ENCODE peak calls at places on chromosomes 4 and X, in five cellular contexts. One of them, this sample, is unnamed.

GRCh38 chr4:147596976-147597375 is 20.2 kb upstream of the TMEM184C start:
- DNase-seq in stimulated activated CD4-positive, alpha-beta T cell treated with anti-CD3 and anti-CD28 coated beads, Interleukin-4, amount 100 ng/mL, for 1 hour: no peak
- DNase-seq in progenitor cell of endocrine pancreas: no peak
- DNase-seq in KBM-7: no peak
- DNase-seq in prostate gland: peak; percentile 49
- DNase-seq in this sample: no peak

GRCh38 chr4:125306533-125306932 is 8.2 kb upstream of the FAT4 start:
- DNase-seq in stimulated activated CD4-positive, alpha-beta T cell treated with anti-CD3 and anti-CD28 coated beads, Interleukin-4, amount 100 ng/mL, for 1 hour: no peak
- DNase-seq in progenitor cell of endocrine pancreas: no peak
- DNase-seq in KBM-7: no peak
- DNase-seq in prostate gland: no peak
- DNase-seq in this sample: no peak

GRCh38 chr4:151263455-151263854 is 13.5 kb upstream of the PRSS48 start:
- DNase-seq in stimulated activated CD4-positive, alpha-beta T cell treated with anti-CD3 and anti-CD28 coated beads, Interleukin-4, amount 100 ng/mL, for 1 hour: no peak
- DNase-seq in progenitor cell of endocrine pancreas: no peak
- DNase-seq in KBM-7: no peak
- DNase-seq in prostate gland: no peak
- DNase-seq in this sample: no peak

GRCh38 chr4:68712207-68712606 is 41.8 kb upstream of the UGT2B15 start:
- DNase-seq in stimulated activated CD4-positive, alpha-beta T cell treated with anti-CD3 and anti-CD28 coated beads, Interleukin-4, amount 100 ng/mL, for 1 hour: no peak
- DNase-seq in progenitor cell of endocrine pancreas: no peak
- DNase-seq in KBM-7: no peak
- DNase-seq in prostate gland: no peak
- DNase-seq in this sample: no peak

GRCh38 chr4:128061566-128062536 is 739 bp downstream of the LARP1B start:
- DNase-seq in stimulated activated CD4-positive, alpha-beta T cell treated with anti-CD3 and anti-CD28 coated beads, Interleukin-4, amount 100 ng/mL, for 1 hour: peak; percentile 65
- DNase-seq in progenitor cell of endocrine pancreas: peak; percentile 53
- DNase-seq in KBM-7: peak; percentile 72
- DNase-seq in prostate gland: peak; percentile 50
- DNase-seq in this sample: peak; percentile 9

GRCh38 chr4:87270144-87270543 is 49.7 kb upstream of the KLHL8 start:
- DNase-seq in stimulated activated CD4-positive, alpha-beta T cell treated with anti-CD3 and anti-CD28 coated beads, Interleukin-4, amount 100 ng/mL, for 1 hour: no peak
- DNase-seq in progenitor cell of endocrine pancreas: no peak
- DNase-seq in KBM-7: peak; percentile 55
- DNase-seq in prostate gland: peak; percentile 24
- DNase-seq in this sample: peak; percentile 5

GRCh38 chr4:99808260-99808857 is 8.3 kb upstream of the DAPP1 start:
- DNase-seq in stimulated activated CD4-positive, alpha-beta T cell treated with anti-CD3 and anti-CD28 coated beads, Interleukin-4, amount 100 ng/mL, for 1 hour: peak; percentile 68
- DNase-seq in progenitor cell of endocrine pancreas: peak; percentile 52
- DNase-seq in KBM-7: peak; percentile 83
- DNase-seq in prostate gland: peak; percentile 23
- DNase-seq in this sample: peak; percentile 8

GRCh38 chr4:73798842-73799241 is 37.6 kb upstream of the CXCL6 start:
- DNase-seq in stimulated activated CD4-positive, alpha-beta T cell treated with anti-CD3 and anti-CD28 coated beads, Interleukin-4, amount 100 ng/mL, for 1 hour: no peak
- DNase-seq in progenitor cell of endocrine pancreas: no peak
- DNase-seq in KBM-7: no peak
- DNase-seq in prostate gland: no peak
- DNase-seq in this sample: no peak

GRCh38 chr4:81040175-81040659 is 9.7 kb downstream of the BMP3 start:
- DNase-seq in stimulated activated CD4-positive, alpha-beta T cell treated with anti-CD3 and anti-CD28 coated beads, Interleukin-4, amount 100 ng/mL, for 1 hour: no peak
- DNase-seq in progenitor cell of endocrine pancreas: no peak
- DNase-seq in KBM-7: peak; percentile 55
- DNase-seq in prostate gland: peak; percentile 11
- DNase-seq in this sample: no peak

GRCh38 chrX:99857455-99857854 is 552.6 kb downstream of the PCDH19 start:
- DNase-seq in stimulated activated CD4-positive, alpha-beta T cell treated with anti-CD3 and anti-CD28 coated beads, Interleukin-4, amount 100 ng/mL, for 1 hour: no peak
- DNase-seq in progenitor cell of endocrine pancreas: no peak
- DNase-seq in KBM-7: peak; percentile 1
- DNase-seq in prostate gland: no peak
- DNase-seq in this sample: no peak

GRCh38 chr4:181488926-181489325 is 754.3 kb upstream of the TENM3 start:
- DNase-seq in stimulated activated CD4-positive, alpha-beta T cell treated with anti-CD3 and anti-CD28 coated beads, Interleukin-4, amount 100 ng/mL, for 1 hour: no peak
- DNase-seq in progenitor cell of endocrine pancreas: no peak
- DNase-seq in KBM-7: no peak
- DNase-seq in prostate gland: no peak
- DNase-seq in this sample: no peak